ENCODE peak calls at places on chromosomes 4 and X, in four cellular contexts. One of them, this sample, is unnamed.

GRCh38 chrX:30637874-30638793 is 15.1 kb upstream of the GK start:
- DNase-seq in A549: no peak
- DNase-seq in body of pancreas: no peak
- DNase-seq in sigmoid colon: no peak
- DNase-seq in this sample: no peak

GRCh38 chrX:50905334-50905733 is 5.2 kb upstream of the BMP15 start:
- DNase-seq in A549: no peak
- DNase-seq in body of pancreas: no peak
- DNase-seq in sigmoid colon: no peak
- DNase-seq in this sample: no peak

GRCh38 chrX:153576961-153577360 is 22.0 kb downstream of the CCNQ start:
- DNase-seq in A549: no peak
- DNase-seq in body of pancreas: no peak
- DNase-seq in sigmoid colon: no peak
- DNase-seq in this sample: no peak

GRCh38 chr4:73589261-73589847 is 30.9 kb downstream of the RASSF6 start:
- DNase-seq in body of pancreas: no peak
- DNase-seq in A549: no peak
- DNase-seq in sigmoid colon: no peak
- DNase-seq in this sample: no peak

GRCh38 chr4:92381640-92382039 is 77.9 kb downstream of the GRID2 start:
- DNase-seq in A549: no peak
- DNase-seq in sigmoid colon: no peak
- DNase-seq in body of pancreas: no peak
- DNase-seq in this sample: no peak

GRCh38 chr4:186307497-186307896 is 41.5 kb downstream of the F11 start:
- DNase-seq in body of pancreas: no peak
- DNase-seq in sigmoid colon: no peak
- DNase-seq in A549: no peak
- DNase-seq in this sample: no peak

GRCh38 chrX:112043997-112044396 is 38.6 kb downstream of the TRPC5 start:
- DNase-seq in sigmoid colon: no peak
- DNase-seq in body of pancreas: no peak
- DNase-seq in A549: no peak
- DNase-seq in this sample: no peak

GRCh38 chr4:153676984-153677383 is 7.1 kb upstream of the TLR2 start:
- DNase-seq in A549: no peak
- DNase-seq in sigmoid colon: no peak
- DNase-seq in body of pancreas: no peak
- DNase-seq in this sample: no peak

GRCh38 chr4:98932539-98932938 is 3.6 kb upstream of the EIF4E start:
- DNase-seq in body of pancreas: no peak
- DNase-seq in A549: no peak
- DNase-seq in sigmoid colon: no peak
- DNase-seq in this sample: no peak

GRCh38 chr4:1593038-1593417 is 91.1 kb downstream of the FAM53A start:
- DNase-seq in sigmoid colon: peak
- DNase-seq in body of pancreas: no peak
- DNase-seq in A549: no peak
- DNase-seq in this sample: no peak

GRCh38 chr4:156751486-156751885 is 220.1 kb downstream of the PDGFC start:
- DNase-seq in sigmoid colon: no peak
- DNase-seq in body of pancreas: no peak
- DNase-seq in A549: no peak
- DNase-seq in this sample: no peak

GRCh38 chrX:103817502-103817901 is 14.6 kb downstream of the RAB9B start:
- DNase-seq in sigmoid colon: no peak
- DNase-seq in A549: no peak
- DNase-seq in body of pancreas: no peak
- DNase-seq in this sample: no peak

GRCh38 chr4:183889190-183889589 is 15.9 kb upstream of the STOX2 start:
- DNase-seq in sigmoid colon: no peak
- DNase-seq in A549: no peak
- DNase-seq in body of pancreas: no peak
- DNase-seq in this sample: no peak

GRCh38 chr4:26157541-26157940 is 163.3 kb upstream of the RBPJ start:
- DNase-seq in sigmoid colon: no peak
- DNase-seq in A549: no peak
- DNase-seq in body of pancreas: no peak
- DNase-seq in this sample: no peak

GRCh38 chrX:123399709-123400108 is 215.6 kb downstream of the GRIA3 start:
- DNase-seq in body of pancreas: no peak
- DNase-seq in sigmoid colon: no peak
- DNase-seq in A549: no peak
- DNase-seq in this sample: no peak

GRCh38 chr4:123893746-123894095 is 497.1 kb downstream of the SPRY1 start:
- DNase-seq in A549: no peak
- DNase-seq in body of pancreas: no peak
- DNase-seq in sigmoid colon: no peak
- DNase-seq in this sample: no peak

GRCh38 chr4:123904882-123905281 is 508.3 kb downstream of the SPRY1 start:
- DNase-seq in body of pancreas: no peak
- DNase-seq in A549: no peak
- DNase-seq in sigmoid colon: no peak
- DNase-seq in this sample: no peak

GRCh38 chr4:123892997-123893745 is 496.6 kb downstream of the SPRY1 start:
- DNase-seq in A549: no peak
- DNase-seq in body of pancreas: no peak
- DNase-seq in sigmoid colon: no peak
- DNase-seq in this sample: no peak

GRCh38 chr4:123896446-123897071 is 500.0 kb downstream of the SPRY1 start:
- DNase-seq in body of pancreas: no peak
- DNase-seq in A549: no peak
- DNase-seq in sigmoid colon: no peak
- DNase-seq in this sample: no peak

GRCh38 chr4:123898941-123899666 is 502.5 kb downstream of the SPRY1 start:
- DNase-seq in A549: no peak
- DNase-seq in sigmoid colon: no peak
- DNase-seq in body of pancreas: no peak
- DNase-seq in this sample: no peak
- TF ChIP-seq POLR2A in A549: no peak
- TF ChIP-seq POLR2A in sigmoid colon: no peak
- TF ChIP-seq POLR2A in body of pancreas: no peak
- TF ChIP-seq POLR2A in this sample: no peak

GRCh38 chrX:45715787-45716186 is 515.1 kb upstream of the DIPK2B start:
- DNase-seq in sigmoid colon: no peak
- DNase-seq in body of pancreas: no peak
- DNase-seq in A549: no peak
- DNase-seq in this sample: no peak
- TF ChIP-seq POLR2A in sigmoid colon: no peak
- TF ChIP-seq POLR2A in body of pancreas: no peak
- TF ChIP-seq POLR2A in A549: no peak
- TF ChIP-seq POLR2A in this sample: no peak

GRCh38 chrX:47587906-47588735 is 5.9 kb downstream of the TIMP1 start:
- DNase-seq in sigmoid colon: no peak
- DNase-seq in A549: no peak
- DNase-seq in body of pancreas: no peak
- DNase-seq in this sample: no peak

GRCh38 chrX:47586043-47586787 is 4.0 kb downstream of the TIMP1 start:
- DNase-seq in sigmoid colon: no peak
- DNase-seq in A549: no peak
- DNase-seq in body of pancreas: no peak
- DNase-seq in this sample: no peak

GRCh38 chrX:47585273-47585672 is 3.0 kb downstream of the TIMP1 start:
- DNase-seq in body of pancreas: no peak
- DNase-seq in sigmoid colon: no peak
- DNase-seq in A549: no peak
- DNase-seq in this sample: no peak

GRCh38 chrX:47584714-47585113 is 2.5 kb downstream of the TIMP1 start:
- DNase-seq in body of pancreas: no peak
- DNase-seq in A549: no peak
- DNase-seq in sigmoid colon: no peak
- DNase-seq in this sample: no peak

DNA sequence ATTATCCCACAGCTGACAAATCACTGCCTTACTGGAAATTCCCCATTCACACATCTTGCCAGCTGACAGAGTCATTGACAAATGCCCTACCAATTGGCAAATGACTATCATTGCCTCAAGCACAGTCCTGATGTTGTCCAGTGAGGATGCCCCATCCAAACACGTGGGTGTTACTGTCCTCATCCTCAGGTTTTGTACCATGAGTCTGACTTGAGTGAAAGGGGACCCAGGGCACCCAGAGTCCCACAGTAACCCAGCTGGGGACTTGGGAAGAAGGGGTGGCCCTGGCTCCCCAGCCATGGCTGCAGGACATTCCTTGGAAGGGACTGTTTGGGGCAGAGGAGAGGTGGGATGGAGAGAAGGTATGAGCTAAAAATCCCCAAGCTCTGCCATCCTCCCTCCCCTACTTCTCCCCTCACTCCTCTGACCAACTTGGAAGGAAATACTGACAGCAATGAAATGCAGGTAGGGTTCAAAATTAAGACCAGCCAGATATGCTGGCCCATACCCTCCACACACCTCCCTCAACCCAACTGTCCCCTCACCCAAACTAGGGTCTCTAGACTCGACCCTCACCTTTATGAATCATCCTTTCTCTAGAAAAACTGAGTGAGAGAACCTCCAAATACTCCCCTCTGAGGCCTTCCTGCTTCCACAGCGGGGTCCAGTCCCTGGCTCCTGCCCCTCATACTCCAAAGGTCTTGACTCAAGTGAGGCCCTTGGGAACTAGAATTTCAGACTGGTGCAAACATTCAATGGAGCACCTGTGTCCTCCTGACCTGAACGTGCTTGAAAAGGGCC is 5.1 kb downstream of the TIMP1 start:
- DNase-seq in sigmoid colon: no peak
- DNase-seq in body of pancreas: no peak
- DNase-seq in A549: no peak
- DNase-seq in this sample: no peak
- TF ChIP-seq POLR2A in sigmoid colon: no peak
- TF ChIP-seq POLR2A in body of pancreas: no peak
- TF ChIP-seq POLR2A in A549: no peak
- TF ChIP-seq POLR2A in this sample: no peak

GRCh38 chrX:41445171-41445570 is 2.0 kb upstream of the NYX start:
- DNase-seq in sigmoid colon: no peak
- DNase-seq in A549: no peak
- DNase-seq in body of pancreas: no peak
- DNase-seq in this sample: no peak

GRCh38 chrX:41442824-41443560 is 4.2 kb upstream of the NYX start:
- DNase-seq in sigmoid colon: no peak
- DNase-seq in A549: no peak
- DNase-seq in body of pancreas: no peak
- DNase-seq in this sample: no peak

GRCh38 chrX:41447897-41448296 is 754 bp downstream of the NYX start:
- DNase-seq in body of pancreas: no peak
- DNase-seq in A549: no peak
- DNase-seq in sigmoid colon: no peak
- DNase-seq in this sample: no peak

GRCh38 chrX:41445781-41446358 is 1.3 kb upstream of the NYX start:
- DNase-seq in A549: no peak
- DNase-seq in sigmoid colon: no peak
- DNase-seq in body of pancreas: no peak
- DNase-seq in this sample: no peak

DNA sequence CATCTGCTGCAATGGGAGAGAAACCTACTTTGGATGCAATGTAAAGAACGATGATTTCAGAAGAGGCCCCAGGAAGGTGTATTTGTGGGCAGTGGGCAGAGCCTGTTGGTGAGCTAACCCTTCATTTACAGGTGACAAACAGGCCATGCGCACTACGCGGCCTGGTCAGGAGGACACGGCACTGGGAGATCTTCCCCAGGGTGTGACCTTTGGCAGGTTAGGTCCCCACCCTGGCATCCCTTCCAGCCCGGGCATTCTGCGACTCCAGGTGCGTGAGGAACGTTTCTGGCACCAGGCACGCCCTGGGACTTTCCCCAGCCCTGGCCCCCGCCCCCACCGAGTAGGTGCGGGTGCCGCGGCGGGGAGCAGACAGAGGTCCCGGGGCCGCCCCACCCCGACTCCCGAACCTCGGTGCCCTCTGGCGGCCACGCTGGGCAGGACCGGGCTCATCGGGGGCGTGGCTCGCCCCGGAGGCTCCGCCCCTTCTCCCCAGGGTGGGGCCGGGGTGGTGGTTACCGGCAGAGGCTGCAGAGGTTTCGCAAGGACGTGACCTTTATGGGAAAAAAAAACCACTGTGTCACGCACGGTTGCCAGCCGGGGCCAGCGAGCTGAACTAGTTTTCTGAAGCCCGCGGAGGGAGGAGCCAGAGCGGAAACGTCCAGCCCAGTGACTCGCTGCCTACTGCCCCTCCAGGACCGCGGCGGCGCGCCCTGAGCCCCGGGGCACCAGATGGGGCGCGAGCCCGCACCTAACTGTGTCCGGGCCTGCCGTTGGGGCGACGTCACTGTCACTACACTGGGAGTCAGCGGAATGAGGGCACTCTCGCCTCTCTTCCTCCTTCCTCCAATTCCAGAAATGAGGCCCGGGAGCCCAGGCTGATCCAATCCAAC is 5.0 kb upstream of the NYX start:
- DNase-seq in body of pancreas: peak
- DNase-seq in A549: peak
- DNase-seq in sigmoid colon: peak
- DNase-seq in this sample: peak
- TF ChIP-seq POLR2A in body of pancreas: peak
- TF ChIP-seq POLR2A in A549: peak
- TF ChIP-seq POLR2A in sigmoid colon: no peak
- TF ChIP-seq POLR2A in this sample: no peak

GRCh38 chrX:49191033-49191871 is 5.1 kb upstream of the PRICKLE3 start:
- DNase-seq in body of pancreas: peak
- DNase-seq in A549: peak
- DNase-seq in sigmoid colon: peak
- DNase-seq in this sample: peak
- TF ChIP-seq POLR2A in body of pancreas: peak
- TF ChIP-seq POLR2A in A549: peak
- TF ChIP-seq POLR2A in sigmoid colon: peak
- TF ChIP-seq POLR2A in this sample: no peak